ENCODE peak calls at places on chromosomes 16 and 17, in six cellular contexts. C is neural progenitor cell, H is MM.1S, N is hepatocyte, F is K562, O is fibroblast of lung. Z is an unnamed sample.

GRCh38 chr17:17913695-17914332 is 58.4 kb downstream of the TOM1L2 start:
- DNase-seq in C (peak; percentile 37), H (peak; percentile 82), N (peak; percentile 91), F (peak; percentile 87), O (peak; percentile 87), Z (peak; percentile 21)

GRCh38 chr16:11329080-11329491 is 16.2 kb upstream of the RMI2 start:
- DNase-seq in C (peak; percentile 56), H (peak; percentile 70), N (no peak), F (no peak), O (peak; percentile 40), Z (peak; percentile 80)

GRCh38 chr16:17439580-17439979 is 31.2 kb downstream of the XYLT1 start:
- DNase-seq in C (no peak), H (no peak), N (no peak), F (no peak), O (no peak), Z (peak; percentile 34)

GRCh38 chr16:79672524-79672923 is 72.0 kb upstream of the MAF start:
- DNase-seq in C (no peak), H (no peak), N (no peak), F (no peak), O (no peak), Z (no peak)

GRCh38 chr16:84986102-84986501 is 25.2 kb downstream of the ZDHHC7 start:
- DNase-seq in C (no peak), H (no peak), N (no peak), F (no peak), O (no peak), Z (no peak)

GRCh38 chr17:43935204-43935925 is 6.9 kb downstream of the PPY start:
- DNase-seq in C (no peak), H (no peak), N (no peak), F (no peak), O (no peak), Z (no peak)

GRCh38 chr16:12095275-12096161 is 119.0 kb downstream of the SNX29 start:
- DNase-seq in C (peak; percentile 85), H (peak; percentile 28), N (peak; percentile 82), F (peak; percentile 69), O (peak; percentile 67), Z (peak; percentile 79)

GRCh38 chr17:49379926-49380325 is 17.9 kb upstream of the ZNF652 start:
- DNase-seq in C (no peak), H (no peak), N (no peak), F (no peak), O (no peak), Z (no peak)

GRCh38 chr16:84618428-84619102 is 687 bp upstream of the COTL1 start:
- DNase-seq in C (peak; percentile 78), H (no peak), N (peak; percentile 78), F (peak; percentile 80), O (peak; percentile 95), Z (no peak)

GRCh38 chr16:56771558-56772279 is 41.8 kb downstream of the NUP93 start:
- DNase-seq in C (no peak), H (no peak), N (no peak), F (no peak), O (peak; percentile 37), Z (no peak)

GRCh38 chr16:11994187-11995119 is 17.9 kb downstream of the SNX29 start:
- DNase-seq in C (peak; percentile 26), H (no peak), N (no peak), F (no peak), O (no peak), Z (no peak)

GRCh38 chr17:8762012-8762411 is 3.7 kb upstream of the SPDYE4 start:
- DNase-seq in C (no peak), H (no peak), N (no peak), F (no peak), O (no peak), Z (no peak)

GRCh38 chr16:67923414-67924127 is 8.1 kb downstream of the CTRL start:
- DNase-seq in C (no peak), H (no peak), N (no peak), F (no peak), O (no peak), Z (no peak)

GRCh38 chr16:64823676-64824075 is 298.2 kb downstream of the CDH11 start:
- DNase-seq in C (no peak), H (no peak), N (no peak), F (no peak), O (no peak), Z (no peak)

GRCh38 chr17:17042851-17043667 is 802 bp downstream of the MPRIP start:
- DNase-seq in C (peak; percentile 45), H (peak; percentile 34), N (no peak), F (no peak), O (peak; percentile 51), Z (peak; percentile 30)

GRCh38 chr16:77376358-77376757 is 58.5 kb downstream of the ADAMTS18 start:
- DNase-seq in C (no peak), H (no peak), N (no peak), F (no peak), O (no peak), Z (peak; percentile 10)

GRCh38 chr16:48978501-48978900 is 303.1 kb downstream of the CBLN1 start:
- DNase-seq in C (no peak), H (no peak), N (no peak), F (no peak), O (no peak), Z (no peak)

GRCh38 chr17:17570798-17571716 is 20.5 kb downstream of the PEMT start:
- DNase-seq in C (no peak), H (no peak), N (peak; percentile 47), F (no peak), O (no peak), Z (no peak)

GRCh38 chr16:1724491-1724890 is 18.5 kb downstream of the MAPK8IP3 start:
- DNase-seq in C (no peak), H (no peak), N (no peak), F (no peak), O (no peak), Z (no peak)

GRCh38 chr16:56915311-56916105 is 16.4 kb upstream of the HERPUD1 start:
- DNase-seq in C (no peak), H (no peak), N (no peak), F (no peak), O (peak; percentile 72), Z (no peak)

GRCh38 chr16:54374136-54374535 is 87.5 kb upstream of the IRX3 start:
- DNase-seq in C (no peak), H (no peak), N (no peak), F (no peak), O (peak; percentile 38), Z (no peak)

GRCh38 chr16:15539197-15539596 is 103.8 kb downstream of the MARF1 start:
- DNase-seq in C (peak; percentile 55), H (no peak), N (no peak), F (peak; percentile 66), O (no peak), Z (peak; percentile 15)

GRCh38 chr16:27319257-27319965 is 5.6 kb downstream of the IL4R start:
- DNase-seq in C (no peak), H (no peak), N (no peak), F (no peak), O (no peak), Z (no peak)

GRCh38 chr16:27318399-27319256 is 4.9 kb downstream of the IL4R start:
- DNase-seq in C (no peak), H (no peak), N (peak; percentile 38), F (no peak), O (peak; percentile 60), Z (peak; percentile 56)

GRCh38 chr16:27320261-27321012 is 6.7 kb downstream of the IL4R start:
- DNase-seq in C (no peak), H (no peak), N (no peak), F (no peak), O (no peak), Z (no peak)

GRCh38 chr16:27322858-27323780 is 9.3 kb downstream of the IL4R start:
- DNase-seq in C (no peak), H (no peak), N (peak; percentile 66), F (no peak), O (no peak), Z (no peak)

DNA sequence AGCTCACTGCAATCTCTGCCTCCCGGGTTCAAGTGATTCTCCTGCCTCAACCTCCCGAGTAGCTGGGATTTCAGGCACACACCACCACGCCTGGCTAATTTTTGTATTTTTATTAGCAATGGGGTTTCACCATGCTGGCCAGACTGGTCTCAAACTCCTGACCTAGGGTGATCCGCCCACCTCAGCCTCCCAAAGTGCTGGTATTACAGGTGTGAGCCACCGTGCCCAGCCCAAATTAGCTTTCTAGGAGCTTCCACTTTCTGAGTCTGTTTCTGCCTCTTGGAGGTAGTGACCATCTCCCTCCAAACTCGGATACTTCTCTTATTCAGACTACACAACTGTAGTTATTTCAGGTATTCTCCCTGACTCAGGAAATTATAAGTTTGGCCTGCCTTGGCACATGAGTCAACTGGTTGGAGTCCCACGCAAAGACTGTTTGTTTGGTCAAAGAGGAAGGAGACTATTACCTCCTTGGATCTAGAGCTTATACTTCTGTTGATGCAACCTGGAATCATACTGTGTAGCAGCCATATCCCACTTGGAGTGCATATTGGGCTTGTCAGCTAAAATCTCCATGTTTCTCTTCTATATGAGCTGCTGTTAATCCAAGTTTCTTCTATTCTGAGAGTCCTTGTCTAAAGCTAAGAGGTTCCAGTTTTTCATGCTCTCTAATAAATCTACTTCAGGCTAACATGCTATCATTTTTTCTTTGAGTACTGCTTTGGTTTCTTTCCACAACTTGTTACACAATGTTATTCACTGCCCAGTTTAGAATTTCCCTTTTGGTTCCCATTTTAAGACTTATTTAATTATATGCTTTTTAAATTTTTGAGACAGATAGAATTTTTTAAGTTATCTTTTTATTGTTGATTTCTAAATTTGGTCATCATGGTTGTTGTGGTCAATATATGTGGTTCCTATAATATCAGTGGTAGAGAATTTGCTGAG is 7.5 kb downstream of the IL4R start:
- DNase-seq in C (no peak), H (no peak), N (no peak), F (no peak), O (no peak), Z (no peak)
- H3K79me2 ChIP-seq in C (no peaks in the 10 kb centered on the region), H (no peaks in the 10 kb centered on the region), N (peaks cover 89% of the 10 kb centered on the region), F (no peaks in the 10 kb centered on the region), O (peaks cover 64% of the 10 kb centered on the region), Z (peaks cover 31% of the 10 kb centered on the region)

GRCh38 chr17:2706911-2707510 is 4.6 kb downstream of the CLUH start:
- DNase-seq in C (no peak), H (no peak), N (no peak), F (no peak), O (no peak), Z (no peak)
- H3K79me2 ChIP-seq in C (peaks cover 52% of the 10 kb centered on the region), H (peaks cover 85% of the 10 kb centered on the region), N (peaks cover 65% of the 10 kb centered on the region), F (peaks cover 76% of the 10 kb centered on the region), O (peaks cover 74% of the 10 kb centered on the region), Z (peaks cover 68% of the 10 kb centered on the region)

DNA sequence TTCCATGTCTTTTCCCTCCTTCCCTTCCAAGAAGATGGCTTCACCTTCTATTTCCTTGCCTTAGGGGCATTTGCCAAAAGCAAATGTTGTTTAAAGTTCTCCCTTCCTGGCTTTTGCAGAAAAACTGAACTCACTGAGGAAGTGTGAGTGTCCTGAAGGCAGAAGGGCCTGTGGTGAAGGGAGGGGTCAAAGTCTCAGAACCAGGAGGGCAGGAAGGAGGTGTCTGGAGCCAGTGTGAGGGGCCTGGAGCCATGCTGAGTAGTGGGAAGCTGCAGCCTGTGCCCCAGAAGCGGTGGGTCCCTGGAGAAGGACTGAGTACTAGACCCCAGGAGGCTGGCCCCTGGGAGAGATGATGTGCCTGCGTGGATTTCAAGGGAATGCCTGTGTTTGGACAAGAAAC is 23.8 kb upstream of the SUPT4H1 start:
- DNase-seq in C (no peak), H (no peak), N (no peak), F (no peak), O (no peak), Z (no peak)
- H3K79me2 ChIP-seq in C (no peaks in the 10 kb centered on the region), H (no peaks in the 10 kb centered on the region), N (peaks cover 76% of the 10 kb centered on the region), F (no peaks in the 10 kb centered on the region), O (no peaks in the 10 kb centered on the region), Z (no peaks in the 10 kb centered on the region)

DNA sequence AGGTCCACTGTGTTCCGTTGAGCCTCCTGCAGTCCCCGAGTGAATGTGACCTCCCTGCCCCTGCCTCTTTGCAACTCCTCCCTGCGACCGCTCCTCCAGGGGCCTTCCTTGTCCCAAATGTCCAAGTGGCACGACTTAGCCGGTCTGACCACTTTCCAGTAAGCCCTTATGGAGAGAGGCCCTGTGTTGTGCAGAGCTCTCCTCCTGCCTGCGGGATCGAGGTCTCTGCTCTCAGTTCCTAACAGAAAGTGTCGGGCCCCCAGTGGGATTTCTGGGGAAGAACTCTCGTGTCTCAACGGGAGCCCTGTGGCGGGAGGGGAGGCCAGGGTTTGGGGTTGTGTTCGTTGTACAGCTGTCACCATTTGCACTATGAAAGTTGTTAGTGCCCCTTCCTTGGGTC is 234.3 kb downstream of the SEC14L1 start:
- DNase-seq in C (peak; percentile 35), H (no peak), N (no peak), F (no peak), O (no peak), Z (no peak)
- H3K79me2 ChIP-seq in C (peaks cover 76% of the 10 kb centered on the region), H (peaks cover 92% of the 10 kb centered on the region), N (peaks cover 95% of the 10 kb centered on the region), F (peaks cover 83% of the 10 kb centered on the region), O (peaks cover 96% of the 10 kb centered on the region), Z (no peaks in the 10 kb centered on the region)